ENCODE peak calls at places on chromosomes 12 and 14, in six cellular contexts. One of them, this sample, is unnamed.

GRCh38 chr12:14554281-14555008 is 13.2 kb downstream of the PLBD1 start:
- DNase-seq in NCI-H1417: no peak
- DNase-seq in A673: peak
- DNase-seq in 8988T: no peak
- DNase-seq in activated CD8-positive, alpha-beta memory T cell treated with anti-CD3 and anti-CD28 coated beads, Interleukin-2, amount 50 U/mL, for 48 hours: no peak
- DNase-seq in AG09309: no peak
- DNase-seq in this sample: peak

GRCh38 chr12:24948452-24948815 is 467 bp downstream of the BCAT1 start:
- DNase-seq in NCI-H1417: peak
- DNase-seq in A673: peak
- DNase-seq in 8988T: no peak
- DNase-seq in activated CD8-positive, alpha-beta memory T cell treated with anti-CD3 and anti-CD28 coated beads, Interleukin-2, amount 50 U/mL, for 48 hours: peak
- DNase-seq in AG09309: no peak
- DNase-seq in this sample: no peak

GRCh38 chr12:27866382-27867101 is 86.5 kb upstream of the MANSC4 start:
- DNase-seq in NCI-H1417: no peak
- DNase-seq in A673: peak
- DNase-seq in 8988T: no peak
- DNase-seq in activated CD8-positive, alpha-beta memory T cell treated with anti-CD3 and anti-CD28 coated beads, Interleukin-2, amount 50 U/mL, for 48 hours: no peak
- DNase-seq in AG09309: no peak
- DNase-seq in this sample: no peak

GRCh38 chr14:64645220-64645891 is 58.9 kb upstream of the PLEKHG3 start:
- DNase-seq in NCI-H1417: no peak
- DNase-seq in A673: peak
- DNase-seq in 8988T: no peak
- DNase-seq in activated CD8-positive, alpha-beta memory T cell treated with anti-CD3 and anti-CD28 coated beads, Interleukin-2, amount 50 U/mL, for 48 hours: no peak
- DNase-seq in AG09309: peak
- DNase-seq in this sample: no peak

GRCh38 chr12:119328111-119328510 is 6.4 kb upstream of the CCDC60 start:
- DNase-seq in NCI-H1417: no peak
- DNase-seq in A673: peak
- DNase-seq in 8988T: no peak
- DNase-seq in activated CD8-positive, alpha-beta memory T cell treated with anti-CD3 and anti-CD28 coated beads, Interleukin-2, amount 50 U/mL, for 48 hours: no peak
- DNase-seq in AG09309: no peak
- DNase-seq in this sample: peak

GRCh38 chr12:130715996-130716917 is at the start of gene RIMBP2:
- DNase-seq in NCI-H1417: peak
- DNase-seq in A673: peak
- DNase-seq in 8988T: no peak
- DNase-seq in activated CD8-positive, alpha-beta memory T cell treated with anti-CD3 and anti-CD28 coated beads, Interleukin-2, amount 50 U/mL, for 48 hours: no peak
- DNase-seq in AG09309: no peak
- DNase-seq in this sample: no peak

GRCh38 chr14:88660056-88660455 is 97.2 kb downstream of the ZC3H14 start:
- DNase-seq in NCI-H1417: no peak
- DNase-seq in A673: no peak
- DNase-seq in 8988T: no peak
- DNase-seq in activated CD8-positive, alpha-beta memory T cell treated with anti-CD3 and anti-CD28 coated beads, Interleukin-2, amount 50 U/mL, for 48 hours: no peak
- DNase-seq in AG09309: peak
- DNase-seq in this sample: no peak

GRCh38 chr14:91977909-91978308 is 30.4 kb upstream of the FBLN5 start:
- DNase-seq in NCI-H1417: no peak
- DNase-seq in A673: no peak
- DNase-seq in 8988T: no peak
- DNase-seq in activated CD8-positive, alpha-beta memory T cell treated with anti-CD3 and anti-CD28 coated beads, Interleukin-2, amount 50 U/mL, for 48 hours: no peak
- DNase-seq in AG09309: no peak
- DNase-seq in this sample: no peak

GRCh38 chr14:77055981-77056380 is 27.5 kb upstream of the IRF2BPL start:
- DNase-seq in NCI-H1417: no peak
- DNase-seq in A673: no peak
- DNase-seq in 8988T: no peak
- DNase-seq in activated CD8-positive, alpha-beta memory T cell treated with anti-CD3 and anti-CD28 coated beads, Interleukin-2, amount 50 U/mL, for 48 hours: no peak
- DNase-seq in AG09309: no peak
- DNase-seq in this sample: no peak

GRCh38 chr12:94561943-94562411 is 88.4 kb downstream of the TMCC3 start:
- DNase-seq in NCI-H1417: peak
- DNase-seq in A673: no peak
- DNase-seq in 8988T: no peak
- DNase-seq in activated CD8-positive, alpha-beta memory T cell treated with anti-CD3 and anti-CD28 coated beads, Interleukin-2, amount 50 U/mL, for 48 hours: no peak
- DNase-seq in AG09309: no peak
- DNase-seq in this sample: peak

GRCh38 chr14:53376064-53376463 is 222.9 kb upstream of the DDHD1 start:
- DNase-seq in NCI-H1417: no peak
- DNase-seq in A673: no peak
- DNase-seq in 8988T: no peak
- DNase-seq in activated CD8-positive, alpha-beta memory T cell treated with anti-CD3 and anti-CD28 coated beads, Interleukin-2, amount 50 U/mL, for 48 hours: no peak
- DNase-seq in AG09309: no peak
- DNase-seq in this sample: no peak

GRCh38 chr12:1582709-1583050 is 11.7 kb downstream of the FBXL14 start:
- DNase-seq in NCI-H1417: peak
- DNase-seq in A673: no peak
- DNase-seq in 8988T: no peak
- DNase-seq in activated CD8-positive, alpha-beta memory T cell treated with anti-CD3 and anti-CD28 coated beads, Interleukin-2, amount 50 U/mL, for 48 hours: no peak
- DNase-seq in AG09309: no peak
- DNase-seq in this sample: no peak

GRCh38 chr12:48105321-48105866 is 485 bp downstream of the SENP1 start:
- DNase-seq in NCI-H1417: no peak
- DNase-seq in A673: peak
- DNase-seq in 8988T: no peak
- DNase-seq in activated CD8-positive, alpha-beta memory T cell treated with anti-CD3 and anti-CD28 coated beads, Interleukin-2, amount 50 U/mL, for 48 hours: peak
- DNase-seq in AG09309: no peak
- DNase-seq in this sample: no peak

GRCh38 chr12:126789963-126790362 is 1477.0 kb upstream of the TMEM132C start:
- DNase-seq in NCI-H1417: no peak
- DNase-seq in A673: no peak
- DNase-seq in 8988T: no peak
- DNase-seq in activated CD8-positive, alpha-beta memory T cell treated with anti-CD3 and anti-CD28 coated beads, Interleukin-2, amount 50 U/mL, for 48 hours: no peak
- DNase-seq in AG09309: no peak
- DNase-seq in this sample: no peak

GRCh38 chr12:118326971-118327370 is 45.7 kb downstream of the TAOK3 start:
- DNase-seq in NCI-H1417: no peak
- DNase-seq in A673: peak
- DNase-seq in 8988T: no peak
- DNase-seq in activated CD8-positive, alpha-beta memory T cell treated with anti-CD3 and anti-CD28 coated beads, Interleukin-2, amount 50 U/mL, for 48 hours: no peak
- DNase-seq in AG09309: no peak
- DNase-seq in this sample: no peak

GRCh38 chr12:25648460-25648859 is 95.4 kb upstream of the LMNTD1 start:
- DNase-seq in NCI-H1417: peak
- DNase-seq in A673: peak
- DNase-seq in 8988T: peak
- DNase-seq in activated CD8-positive, alpha-beta memory T cell treated with anti-CD3 and anti-CD28 coated beads, Interleukin-2, amount 50 U/mL, for 48 hours: no peak
- DNase-seq in AG09309: peak
- DNase-seq in this sample: peak

GRCh38 chr12:14326699-14327098 is 38.8 kb upstream of the ATF7IP start:
- DNase-seq in NCI-H1417: no peak
- DNase-seq in A673: no peak
- DNase-seq in 8988T: no peak
- DNase-seq in activated CD8-positive, alpha-beta memory T cell treated with anti-CD3 and anti-CD28 coated beads, Interleukin-2, amount 50 U/mL, for 48 hours: no peak
- DNase-seq in AG09309: peak
- DNase-seq in this sample: no peak

GRCh38 chr14:102187044-102187443 is 47.3 kb downstream of the WDR20 start:
- DNase-seq in NCI-H1417: no peak
- DNase-seq in A673: peak
- DNase-seq in 8988T: no peak
- DNase-seq in activated CD8-positive, alpha-beta memory T cell treated with anti-CD3 and anti-CD28 coated beads, Interleukin-2, amount 50 U/mL, for 48 hours: no peak
- DNase-seq in AG09309: peak
- DNase-seq in this sample: no peak

GRCh38 chr12:98532687-98533304 is 17.4 kb downstream of the TMPO start:
- DNase-seq in NCI-H1417: peak
- DNase-seq in A673: peak
- DNase-seq in 8988T: no peak
- DNase-seq in activated CD8-positive, alpha-beta memory T cell treated with anti-CD3 and anti-CD28 coated beads, Interleukin-2, amount 50 U/mL, for 48 hours: no peak
- DNase-seq in AG09309: no peak
- DNase-seq in this sample: no peak

GRCh38 chr14:89746135-89746534 is 208.4 kb downstream of the EFCAB11 start:
- DNase-seq in NCI-H1417: no peak
- DNase-seq in A673: no peak
- DNase-seq in 8988T: no peak
- DNase-seq in activated CD8-positive, alpha-beta memory T cell treated with anti-CD3 and anti-CD28 coated beads, Interleukin-2, amount 50 U/mL, for 48 hours: no peak
- DNase-seq in AG09309: no peak
- DNase-seq in this sample: no peak

GRCh38 chr14:20998139-20998538 is 954 bp upstream of the SLC39A2 start:
- DNase-seq in NCI-H1417: no peak
- DNase-seq in A673: no peak
- DNase-seq in 8988T: no peak
- DNase-seq in activated CD8-positive, alpha-beta memory T cell treated with anti-CD3 and anti-CD28 coated beads, Interleukin-2, amount 50 U/mL, for 48 hours: no peak
- DNase-seq in AG09309: no peak
- DNase-seq in this sample: no peak

GRCh38 chr12:113048716-113049127 is 7.8 kb upstream of the DTX1 start:
- DNase-seq in NCI-H1417: peak
- DNase-seq in A673: peak
- DNase-seq in 8988T: no peak
- DNase-seq in activated CD8-positive, alpha-beta memory T cell treated with anti-CD3 and anti-CD28 coated beads, Interleukin-2, amount 50 U/mL, for 48 hours: peak
- DNase-seq in AG09309: peak
- DNase-seq in this sample: no peak

GRCh38 chr12:111409403-111410228 is 3.9 kb downstream of the SH2B3 start:
- DNase-seq in NCI-H1417: peak
- DNase-seq in A673: peak
- DNase-seq in 8988T: peak
- DNase-seq in activated CD8-positive, alpha-beta memory T cell treated with anti-CD3 and anti-CD28 coated beads, Interleukin-2, amount 50 U/mL, for 48 hours: no peak
- DNase-seq in AG09309: no peak
- DNase-seq in this sample: peak

GRCh38 chr12:68089101-68089500 is 70.4 kb downstream of the IFNG start:
- DNase-seq in NCI-H1417: no peak
- DNase-seq in A673: no peak
- DNase-seq in 8988T: no peak
- DNase-seq in activated CD8-positive, alpha-beta memory T cell treated with anti-CD3 and anti-CD28 coated beads, Interleukin-2, amount 50 U/mL, for 48 hours: no peak
- DNase-seq in AG09309: no peak
- DNase-seq in this sample: no peak

GRCh38 chr12:1117970-1118563 is 127.0 kb downstream of the ERC1 start:
- DNase-seq in NCI-H1417: peak
- DNase-seq in A673: peak
- DNase-seq in 8988T: no peak
- DNase-seq in activated CD8-positive, alpha-beta memory T cell treated with anti-CD3 and anti-CD28 coated beads, Interleukin-2, amount 50 U/mL, for 48 hours: peak
- DNase-seq in AG09309: peak
- DNase-seq in this sample: peak